ENCODE peak calls at places on chromosomes 2 and 18, in ten cellular contexts. One of them, this sample, is unnamed.

GRCh38 chr2:106143495-106144215 is 50.4 kb downstream of the UXS1 start:
- DNase-seq in T-helper 1 cell: no peak
- DNase-seq in IMR-90: no peak
- DNase-seq in DMS153: no peak
- DNase-seq in midbrain: no peak
- DNase-seq in stimulated activated naive CD8-positive, alpha-beta T cell treated with anti-CD3 and anti-CD28 coated beads, Interleukin-15, amount 100 ng/mL, for 72 hours: no peak
- DNase-seq in stimulated activated CD4-positive, alpha-beta T cell treated with anti-CD3 and anti-CD28 coated beads, Interleukin-4, amount 100 ng/mL, for 48 hours: no peak
- DNase-seq in KG1: no peak
- DNase-seq in MV-4-11: no peak
- DNase-seq in HAP-1: no peak
- DNase-seq in this sample: no peak

GRCh38 chr18:22084547-22084946 is 84.8 kb upstream of the GATA6 start:
- DNase-seq in KG1: no peak
- DNase-seq in T-helper 1 cell: no peak
- DNase-seq in DMS153: no peak
- DNase-seq in midbrain: no peak
- DNase-seq in MV-4-11: no peak
- DNase-seq in stimulated activated CD4-positive, alpha-beta T cell treated with anti-CD3 and anti-CD28 coated beads, Interleukin-4, amount 100 ng/mL, for 48 hours: no peak
- DNase-seq in stimulated activated naive CD8-positive, alpha-beta T cell treated with anti-CD3 and anti-CD28 coated beads, Interleukin-15, amount 100 ng/mL, for 72 hours: no peak
- DNase-seq in IMR-90: no peak
- DNase-seq in HAP-1: no peak
- DNase-seq in this sample: no peak

GRCh38 chr2:18200771-18201170 is 322.3 kb downstream of the KCNS3 start:
- DNase-seq in T-helper 1 cell: no peak
- DNase-seq in midbrain: no peak
- DNase-seq in MV-4-11: no peak
- DNase-seq in stimulated activated naive CD8-positive, alpha-beta T cell treated with anti-CD3 and anti-CD28 coated beads, Interleukin-15, amount 100 ng/mL, for 72 hours: no peak
- DNase-seq in DMS153: no peak
- DNase-seq in IMR-90: no peak
- DNase-seq in HAP-1: no peak
- DNase-seq in stimulated activated CD4-positive, alpha-beta T cell treated with anti-CD3 and anti-CD28 coated beads, Interleukin-4, amount 100 ng/mL, for 48 hours: no peak
- DNase-seq in KG1: no peak
- DNase-seq in this sample: no peak

GRCh38 chr18:22703883-22704626 is 229.1 kb upstream of the RBBP8 start:
- DNase-seq in HAP-1: peak
- DNase-seq in DMS153: peak
- DNase-seq in IMR-90: peak
- DNase-seq in stimulated activated CD4-positive, alpha-beta T cell treated with anti-CD3 and anti-CD28 coated beads, Interleukin-4, amount 100 ng/mL, for 48 hours: no peak
- DNase-seq in midbrain: peak
- DNase-seq in KG1: no peak
- DNase-seq in stimulated activated naive CD8-positive, alpha-beta T cell treated with anti-CD3 and anti-CD28 coated beads, Interleukin-15, amount 100 ng/mL, for 72 hours: no peak
- DNase-seq in MV-4-11: peak
- DNase-seq in T-helper 1 cell: no peak
- DNase-seq in this sample: peak

GRCh38 chr2:176455865-176456291 is 186.6 kb downstream of the MTX2 start:
- DNase-seq in stimulated activated CD4-positive, alpha-beta T cell treated with anti-CD3 and anti-CD28 coated beads, Interleukin-4, amount 100 ng/mL, for 48 hours: no peak
- DNase-seq in KG1: no peak
- DNase-seq in T-helper 1 cell: no peak
- DNase-seq in MV-4-11: peak
- DNase-seq in HAP-1: no peak
- DNase-seq in DMS153: peak
- DNase-seq in IMR-90: peak
- DNase-seq in stimulated activated naive CD8-positive, alpha-beta T cell treated with anti-CD3 and anti-CD28 coated beads, Interleukin-15, amount 100 ng/mL, for 72 hours: no peak
- DNase-seq in midbrain: no peak
- DNase-seq in this sample: no peak

GRCh38 chr2:53778536-53779162 is 8.1 kb downstream of the ASB3 start:
- DNase-seq in T-helper 1 cell: no peak
- DNase-seq in KG1: no peak
- DNase-seq in HAP-1: no peak
- DNase-seq in stimulated activated naive CD8-positive, alpha-beta T cell treated with anti-CD3 and anti-CD28 coated beads, Interleukin-15, amount 100 ng/mL, for 72 hours: no peak
- DNase-seq in DMS153: no peak
- DNase-seq in MV-4-11: peak
- DNase-seq in midbrain: no peak
- DNase-seq in IMR-90: no peak
- DNase-seq in stimulated activated CD4-positive, alpha-beta T cell treated with anti-CD3 and anti-CD28 coated beads, Interleukin-4, amount 100 ng/mL, for 48 hours: no peak
- DNase-seq in this sample: no peak

GRCh38 chr18:22485808-22486244 is 68.1 kb upstream of the CTAGE1 start:
- DNase-seq in T-helper 1 cell: no peak
- DNase-seq in midbrain: no peak
- DNase-seq in KG1: no peak
- DNase-seq in DMS153: no peak
- DNase-seq in MV-4-11: no peak
- DNase-seq in IMR-90: no peak
- DNase-seq in stimulated activated CD4-positive, alpha-beta T cell treated with anti-CD3 and anti-CD28 coated beads, Interleukin-4, amount 100 ng/mL, for 48 hours: no peak
- DNase-seq in stimulated activated naive CD8-positive, alpha-beta T cell treated with anti-CD3 and anti-CD28 coated beads, Interleukin-15, amount 100 ng/mL, for 72 hours: no peak
- DNase-seq in HAP-1: no peak
- DNase-seq in this sample: no peak

GRCh38 chr2:153101187-153101586 is 377.4 kb downstream of the RPRM start:
- DNase-seq in IMR-90: no peak
- DNase-seq in stimulated activated CD4-positive, alpha-beta T cell treated with anti-CD3 and anti-CD28 coated beads, Interleukin-4, amount 100 ng/mL, for 48 hours: no peak
- DNase-seq in T-helper 1 cell: no peak
- DNase-seq in HAP-1: no peak
- DNase-seq in stimulated activated naive CD8-positive, alpha-beta T cell treated with anti-CD3 and anti-CD28 coated beads, Interleukin-15, amount 100 ng/mL, for 72 hours: no peak
- DNase-seq in MV-4-11: no peak
- DNase-seq in midbrain: no peak
- DNase-seq in KG1: no peak
- DNase-seq in DMS153: no peak
- DNase-seq in this sample: no peak

GRCh38 chr2:159807183-159808037 is 9.4 kb upstream of the CD302 start:
- DNase-seq in DMS153: peak
- DNase-seq in MV-4-11: peak
- DNase-seq in KG1: no peak
- DNase-seq in midbrain: peak
- DNase-seq in IMR-90: peak
- DNase-seq in stimulated activated naive CD8-positive, alpha-beta T cell treated with anti-CD3 and anti-CD28 coated beads, Interleukin-15, amount 100 ng/mL, for 72 hours: no peak
- DNase-seq in T-helper 1 cell: no peak
- DNase-seq in HAP-1: peak
- DNase-seq in stimulated activated CD4-positive, alpha-beta T cell treated with anti-CD3 and anti-CD28 coated beads, Interleukin-4, amount 100 ng/mL, for 48 hours: no peak
- DNase-seq in this sample: peak

GRCh38 chr2:54927085-54927750 is 123.0 kb downstream of the RTN4 start:
- DNase-seq in DMS153: no peak
- DNase-seq in stimulated activated naive CD8-positive, alpha-beta T cell treated with anti-CD3 and anti-CD28 coated beads, Interleukin-15, amount 100 ng/mL, for 72 hours: no peak
- DNase-seq in stimulated activated CD4-positive, alpha-beta T cell treated with anti-CD3 and anti-CD28 coated beads, Interleukin-4, amount 100 ng/mL, for 48 hours: no peak
- DNase-seq in HAP-1: no peak
- DNase-seq in T-helper 1 cell: no peak
- DNase-seq in IMR-90: no peak
- DNase-seq in MV-4-11: no peak
- DNase-seq in midbrain: no peak
- DNase-seq in KG1: no peak
- DNase-seq in this sample: peak

GRCh38 chr2:138364554-138365162 is 136.9 kb upstream of the SPOPL start:
- DNase-seq in IMR-90: peak
- DNase-seq in HAP-1: no peak
- DNase-seq in DMS153: no peak
- DNase-seq in KG1: no peak
- DNase-seq in stimulated activated CD4-positive, alpha-beta T cell treated with anti-CD3 and anti-CD28 coated beads, Interleukin-4, amount 100 ng/mL, for 48 hours: no peak
- DNase-seq in midbrain: no peak
- DNase-seq in T-helper 1 cell: no peak
- DNase-seq in stimulated activated naive CD8-positive, alpha-beta T cell treated with anti-CD3 and anti-CD28 coated beads, Interleukin-15, amount 100 ng/mL, for 72 hours: no peak
- DNase-seq in MV-4-11: no peak
- DNase-seq in this sample: peak

GRCh38 chr2:37855283-37856041 is 69.6 kb upstream of the RMDN2 start:
- DNase-seq in stimulated activated CD4-positive, alpha-beta T cell treated with anti-CD3 and anti-CD28 coated beads, Interleukin-4, amount 100 ng/mL, for 48 hours: no peak
- DNase-seq in KG1: peak
- DNase-seq in stimulated activated naive CD8-positive, alpha-beta T cell treated with anti-CD3 and anti-CD28 coated beads, Interleukin-15, amount 100 ng/mL, for 72 hours: no peak
- DNase-seq in T-helper 1 cell: no peak
- DNase-seq in IMR-90: no peak
- DNase-seq in MV-4-11: peak
- DNase-seq in midbrain: peak
- DNase-seq in HAP-1: no peak
- DNase-seq in DMS153: no peak
- DNase-seq in this sample: no peak

GRCh38 chr2:84776011-84776410 is 104.9 kb downstream of the TRABD2A start:
- DNase-seq in midbrain: no peak
- DNase-seq in DMS153: no peak
- DNase-seq in KG1: no peak
- DNase-seq in stimulated activated CD4-positive, alpha-beta T cell treated with anti-CD3 and anti-CD28 coated beads, Interleukin-4, amount 100 ng/mL, for 48 hours: no peak
- DNase-seq in T-helper 1 cell: no peak
- DNase-seq in HAP-1: no peak
- DNase-seq in IMR-90: peak
- DNase-seq in MV-4-11: no peak
- DNase-seq in stimulated activated naive CD8-positive, alpha-beta T cell treated with anti-CD3 and anti-CD28 coated beads, Interleukin-15, amount 100 ng/mL, for 72 hours: no peak
- DNase-seq in this sample: peak

GRCh38 chr18:61578846-61579245 is 245.6 kb downstream of the CDH20 start:
- DNase-seq in DMS153: no peak
- DNase-seq in stimulated activated CD4-positive, alpha-beta T cell treated with anti-CD3 and anti-CD28 coated beads, Interleukin-4, amount 100 ng/mL, for 48 hours: no peak
- DNase-seq in IMR-90: no peak
- DNase-seq in T-helper 1 cell: no peak
- DNase-seq in KG1: no peak
- DNase-seq in stimulated activated naive CD8-positive, alpha-beta T cell treated with anti-CD3 and anti-CD28 coated beads, Interleukin-15, amount 100 ng/mL, for 72 hours: no peak
- DNase-seq in midbrain: no peak
- DNase-seq in HAP-1: no peak
- DNase-seq in MV-4-11: no peak
- DNase-seq in this sample: no peak

GRCh38 chr2:77642339-77642738 is 120.2 kb upstream of the LRRTM4 start:
- DNase-seq in HAP-1: no peak
- DNase-seq in MV-4-11: no peak
- DNase-seq in midbrain: no peak
- DNase-seq in stimulated activated naive CD8-positive, alpha-beta T cell treated with anti-CD3 and anti-CD28 coated beads, Interleukin-15, amount 100 ng/mL, for 72 hours: no peak
- DNase-seq in stimulated activated CD4-positive, alpha-beta T cell treated with anti-CD3 and anti-CD28 coated beads, Interleukin-4, amount 100 ng/mL, for 48 hours: no peak
- DNase-seq in T-helper 1 cell: no peak
- DNase-seq in KG1: no peak
- DNase-seq in DMS153: no peak
- DNase-seq in IMR-90: no peak
- DNase-seq in this sample: no peak

GRCh38 chr2:195515551-195515950 is 141.5 kb upstream of the SLC39A10 start:
- DNase-seq in HAP-1: no peak
- DNase-seq in DMS153: no peak
- DNase-seq in stimulated activated naive CD8-positive, alpha-beta T cell treated with anti-CD3 and anti-CD28 coated beads, Interleukin-15, amount 100 ng/mL, for 72 hours: no peak
- DNase-seq in MV-4-11: no peak
- DNase-seq in stimulated activated CD4-positive, alpha-beta T cell treated with anti-CD3 and anti-CD28 coated beads, Interleukin-4, amount 100 ng/mL, for 48 hours: no peak
- DNase-seq in midbrain: no peak
- DNase-seq in IMR-90: no peak
- DNase-seq in T-helper 1 cell: no peak
- DNase-seq in KG1: no peak
- DNase-seq in this sample: no peak

GRCh38 chr2:223692227-223692947 is 90.2 kb upstream of the SCG2 start:
- DNase-seq in KG1: no peak
- DNase-seq in IMR-90: peak
- DNase-seq in DMS153: no peak
- DNase-seq in midbrain: peak
- DNase-seq in T-helper 1 cell: no peak
- DNase-seq in MV-4-11: no peak
- DNase-seq in stimulated activated naive CD8-positive, alpha-beta T cell treated with anti-CD3 and anti-CD28 coated beads, Interleukin-15, amount 100 ng/mL, for 72 hours: no peak
- DNase-seq in HAP-1: peak
- DNase-seq in stimulated activated CD4-positive, alpha-beta T cell treated with anti-CD3 and anti-CD28 coated beads, Interleukin-4, amount 100 ng/mL, for 48 hours: no peak
- DNase-seq in this sample: peak

GRCh38 chr2:68768951-68769350 is 34.3 kb downstream of the ARHGAP25 start:
- DNase-seq in KG1: no peak
- DNase-seq in stimulated activated naive CD8-positive, alpha-beta T cell treated with anti-CD3 and anti-CD28 coated beads, Interleukin-15, amount 100 ng/mL, for 72 hours: no peak
- DNase-seq in DMS153: no peak
- DNase-seq in midbrain: no peak
- DNase-seq in MV-4-11: no peak
- DNase-seq in HAP-1: no peak
- DNase-seq in IMR-90: no peak
- DNase-seq in stimulated activated CD4-positive, alpha-beta T cell treated with anti-CD3 and anti-CD28 coated beads, Interleukin-4, amount 100 ng/mL, for 48 hours: no peak
- DNase-seq in T-helper 1 cell: no peak
- DNase-seq in this sample: no peak

GRCh38 chr18:3604626-3605408 is 154.8 kb downstream of the TGIF1 start:
- DNase-seq in MV-4-11: peak
- DNase-seq in HAP-1: peak
- DNase-seq in T-helper 1 cell: no peak
- DNase-seq in DMS153: no peak
- DNase-seq in stimulated activated naive CD8-positive, alpha-beta T cell treated with anti-CD3 and anti-CD28 coated beads, Interleukin-15, amount 100 ng/mL, for 72 hours: peak
- DNase-seq in IMR-90: peak
- DNase-seq in stimulated activated CD4-positive, alpha-beta T cell treated with anti-CD3 and anti-CD28 coated beads, Interleukin-4, amount 100 ng/mL, for 48 hours: no peak
- DNase-seq in midbrain: peak
- DNase-seq in KG1: peak
- DNase-seq in this sample: peak

GRCh38 chr2:102256281-102256680 is 55.1 kb upstream of the IL1RL1 start:
- DNase-seq in stimulated activated naive CD8-positive, alpha-beta T cell treated with anti-CD3 and anti-CD28 coated beads, Interleukin-15, amount 100 ng/mL, for 72 hours: no peak
- DNase-seq in MV-4-11: peak
- DNase-seq in KG1: no peak
- DNase-seq in T-helper 1 cell: no peak
- DNase-seq in HAP-1: no peak
- DNase-seq in stimulated activated CD4-positive, alpha-beta T cell treated with anti-CD3 and anti-CD28 coated beads, Interleukin-4, amount 100 ng/mL, for 48 hours: no peak
- DNase-seq in IMR-90: no peak
- DNase-seq in midbrain: no peak
- DNase-seq in DMS153: no peak
- DNase-seq in this sample: no peak

GRCh38 chr2:1727796-1728474 is 16.4 kb downstream of the PXDN start:
- DNase-seq in KG1: no peak
- DNase-seq in midbrain: no peak
- DNase-seq in stimulated activated naive CD8-positive, alpha-beta T cell treated with anti-CD3 and anti-CD28 coated beads, Interleukin-15, amount 100 ng/mL, for 72 hours: no peak
- DNase-seq in DMS153: no peak
- DNase-seq in MV-4-11: no peak
- DNase-seq in HAP-1: no peak
- DNase-seq in stimulated activated CD4-positive, alpha-beta T cell treated with anti-CD3 and anti-CD28 coated beads, Interleukin-4, amount 100 ng/mL, for 48 hours: no peak
- DNase-seq in IMR-90: no peak
- DNase-seq in T-helper 1 cell: no peak
- DNase-seq in this sample: no peak

GRCh38 chr2:177727577-177728351 is 335.2 kb downstream of the AGPS start:
- DNase-seq in stimulated activated naive CD8-positive, alpha-beta T cell treated with anti-CD3 and anti-CD28 coated beads, Interleukin-15, amount 100 ng/mL, for 72 hours: no peak
- DNase-seq in MV-4-11: no peak
- DNase-seq in T-helper 1 cell: no peak
- DNase-seq in IMR-90: no peak
- DNase-seq in KG1: no peak
- DNase-seq in stimulated activated CD4-positive, alpha-beta T cell treated with anti-CD3 and anti-CD28 coated beads, Interleukin-4, amount 100 ng/mL, for 48 hours: no peak
- DNase-seq in DMS153: no peak
- DNase-seq in midbrain: no peak
- DNase-seq in HAP-1: no peak
- DNase-seq in this sample: no peak

GRCh38 chr18:52667388-52667787 is 327.4 kb downstream of the DCC start:
- DNase-seq in stimulated activated naive CD8-positive, alpha-beta T cell treated with anti-CD3 and anti-CD28 coated beads, Interleukin-15, amount 100 ng/mL, for 72 hours: no peak
- DNase-seq in IMR-90: no peak
- DNase-seq in T-helper 1 cell: no peak
- DNase-seq in stimulated activated CD4-positive, alpha-beta T cell treated with anti-CD3 and anti-CD28 coated beads, Interleukin-4, amount 100 ng/mL, for 48 hours: no peak
- DNase-seq in HAP-1: no peak
- DNase-seq in midbrain: no peak
- DNase-seq in MV-4-11: no peak
- DNase-seq in DMS153: no peak
- DNase-seq in KG1: no peak
- DNase-seq in this sample: no peak

GRCh38 chr2:240341064-240341463 is 94.4 kb upstream of the GPC1 start:
- DNase-seq in KG1: no peak
- DNase-seq in IMR-90: no peak
- DNase-seq in HAP-1: no peak
- DNase-seq in DMS153: no peak
- DNase-seq in MV-4-11: no peak
- DNase-seq in stimulated activated naive CD8-positive, alpha-beta T cell treated with anti-CD3 and anti-CD28 coated beads, Interleukin-15, amount 100 ng/mL, for 72 hours: no peak
- DNase-seq in T-helper 1 cell: no peak
- DNase-seq in midbrain: no peak
- DNase-seq in stimulated activated CD4-positive, alpha-beta T cell treated with anti-CD3 and anti-CD28 coated beads, Interleukin-4, amount 100 ng/mL, for 48 hours: no peak
- DNase-seq in this sample: no peak

GRCh38 chr2:207370646-207371045 is 159.1 kb upstream of the CREB1 start:
- DNase-seq in HAP-1: no peak
- DNase-seq in T-helper 1 cell: no peak
- DNase-seq in stimulated activated CD4-positive, alpha-beta T cell treated with anti-CD3 and anti-CD28 coated beads, Interleukin-4, amount 100 ng/mL, for 48 hours: no peak
- DNase-seq in DMS153: no peak
- DNase-seq in MV-4-11: no peak
- DNase-seq in KG1: no peak
- DNase-seq in midbrain: no peak
- DNase-seq in IMR-90: no peak
- DNase-seq in stimulated activated naive CD8-positive, alpha-beta T cell treated with anti-CD3 and anti-CD28 coated beads, Interleukin-15, amount 100 ng/mL, for 72 hours: no peak
- DNase-seq in this sample: no peak

GRCh38 chr2:2639251-2640139 is 308.4 kb upstream of the MYT1L start:
- DNase-seq in stimulated activated naive CD8-positive, alpha-beta T cell treated with anti-CD3 and anti-CD28 coated beads, Interleukin-15, amount 100 ng/mL, for 72 hours: no peak
- DNase-seq in HAP-1: no peak
- DNase-seq in KG1: no peak
- DNase-seq in IMR-90: no peak
- DNase-seq in DMS153: no peak
- DNase-seq in stimulated activated CD4-positive, alpha-beta T cell treated with anti-CD3 and anti-CD28 coated beads, Interleukin-4, amount 100 ng/mL, for 48 hours: no peak
- DNase-seq in MV-4-11: no peak
- DNase-seq in T-helper 1 cell: no peak
- DNase-seq in midbrain: no peak
- DNase-seq in this sample: no peak

GRCh38 chr2:107790837-107791236 is 35.9 kb upstream of the RGPD4 start:
- DNase-seq in MV-4-11: no peak
- DNase-seq in KG1: no peak
- DNase-seq in T-helper 1 cell: no peak
- DNase-seq in HAP-1: no peak
- DNase-seq in IMR-90: no peak
- DNase-seq in stimulated activated CD4-positive, alpha-beta T cell treated with anti-CD3 and anti-CD28 coated beads, Interleukin-4, amount 100 ng/mL, for 48 hours: no peak
- DNase-seq in DMS153: no peak
- DNase-seq in midbrain: no peak
- DNase-seq in stimulated activated naive CD8-positive, alpha-beta T cell treated with anti-CD3 and anti-CD28 coated beads, Interleukin-15, amount 100 ng/mL, for 72 hours: no peak
- DNase-seq in this sample: no peak

GRCh38 chr2:86283461-86284030 is 53.9 kb downstream of the REEP1 start:
- DNase-seq in DMS153: no peak
- DNase-seq in stimulated activated naive CD8-positive, alpha-beta T cell treated with anti-CD3 and anti-CD28 coated beads, Interleukin-15, amount 100 ng/mL, for 72 hours: no peak
- DNase-seq in midbrain: no peak
- DNase-seq in T-helper 1 cell: no peak
- DNase-seq in KG1: no peak
- DNase-seq in stimulated activated CD4-positive, alpha-beta T cell treated with anti-CD3 and anti-CD28 coated beads, Interleukin-4, amount 100 ng/mL, for 48 hours: no peak
- DNase-seq in IMR-90: no peak
- DNase-seq in MV-4-11: no peak
- DNase-seq in HAP-1: no peak
- DNase-seq in this sample: no peak

This sample was measured in LHCN-M2.